ENCODE peak calls at places on chromosome 10, in nine cellular contexts. G is substantia nigra; X is stimulated activated CD8-positive, alpha-beta memory T cell treated with anti-CD3 and anti-CD28 coated beads, Interleukin-4, amount 100 ng/mL, for 24 hours; N is amygdala; B is M059J; W is NCI-H1417; T is T follicular helper cell; P is glutamatergic neuron; H is NCI-H524. Q is an unnamed sample.

GRCh38 chr10:46526682-46527038 is 29.8 kb downstream of the GPRIN2 start:
- DNase-seq in G (no peak), X (no peak), N (no peak), B (peak), W (no peak), T (no peak), P (peak), H (no peak), Q (no peak)

GRCh38 chr10:85228726-85229125 is 900.3 kb downstream of the CCSER2 start:
- DNase-seq in G (no peak), X (no peak), N (no peak), B (no peak), W (no peak), T (no peak), P (no peak), H (no peak), Q (no peak)

GRCh38 chr10:110432084-110432483 is 65.6 kb upstream of the DUSP5 start:
- DNase-seq in G (no peak), X (no peak), N (no peak), B (no peak), W (no peak), T (no peak), P (no peak), H (no peak), Q (no peak)

GRCh38 chr10:124722812-124723783 is 21.1 kb downstream of the FAM53B start:
- DNase-seq in G (no peak), X (no peak), N (no peak), B (no peak), W (no peak), T (no peak), P (no peak), H (no peak), Q (peak)

GRCh38 chr10:18334116-18334867 is 194.1 kb downstream of the CACNB2 start:
- DNase-seq in G (no peak), X (no peak), N (no peak), B (no peak), W (no peak), T (no peak), P (peak), H (peak), Q (no peak)

GRCh38 chr10:133289761-133290160 is 13.1 kb upstream of the ADAM8 start:
- DNase-seq in G (no peak), X (no peak), N (no peak), B (no peak), W (no peak), T (no peak), P (no peak), H (no peak), Q (no peak)

GRCh38 chr10:104683567-104683966 is 42.5 kb downstream of the SORCS3 start:
- DNase-seq in G (peak), X (no peak), N (no peak), B (no peak), W (no peak), T (no peak), P (no peak), H (no peak), Q (no peak)

GRCh38 chr10:132133449-132134291 is 53.1 kb upstream of the DPYSL4 start:
- DNase-seq in G (no peak), X (no peak), N (no peak), B (no peak), W (no peak), T (no peak), P (no peak), H (no peak), Q (no peak)

GRCh38 chr10:69414036-69415018 is 2.4 kb downstream of the TACR2 start:
- DNase-seq in G (no peak), X (no peak), N (no peak), B (no peak), W (no peak), T (no peak), P (no peak), H (no peak), Q (no peak)

GRCh38 chr10:103723557-103723956 is 131.8 kb downstream of the SH3PXD2A start:
- DNase-seq in G (no peak), X (no peak), N (no peak), B (no peak), W (no peak), T (no peak), P (no peak), H (no peak), Q (no peak)

GRCh38 chr10:114110174-114110972 is 63.6 kb downstream of the CCDC186 start:
- DNase-seq in G (no peak), X (no peak), N (no peak), B (peak), W (no peak), T (no peak), P (no peak), H (no peak), Q (peak)

GRCh38 chr10:58853668-58854067 is 322.8 kb upstream of the PHYHIPL start:
- DNase-seq in G (no peak), X (no peak), N (no peak), B (no peak), W (no peak), T (no peak), P (no peak), H (no peak), Q (no peak)

GRCh38 chr10:49595713-49596492 is 14.2 kb upstream of the SLC18A3 start:
- DNase-seq in G (no peak), X (no peak), N (no peak), B (peak), W (no peak), T (no peak), P (no peak), H (no peak), Q (no peak)

GRCh38 chr10:61863981-61864380 is 37.5 kb upstream of the ARID5B start:
- DNase-seq in G (no peak), X (no peak), N (no peak), B (no peak), W (no peak), T (no peak), P (no peak), H (no peak), Q (no peak)

GRCh38 chr10:30368065-30368718 is 19.1 kb upstream of the MTPAP start:
- DNase-seq in G (no peak), X (no peak), N (no peak), B (no peak), W (no peak), T (no peak), P (no peak), H (no peak), Q (no peak)

GRCh38 chr10:88008866-88009470 is 145.5 kb downstream of the PTEN start:
- DNase-seq in G (no peak), X (no peak), N (no peak), B (peak), W (no peak), T (no peak), P (no peak), H (no peak), Q (no peak)

GRCh38 chr10:52729259-52730104 is 43.1 kb downstream of the MBL2 start:
- DNase-seq in G (no peak), X (no peak), N (no peak), B (peak), W (no peak), T (no peak), P (no peak), H (peak), Q (peak)

GRCh38 chr10:101694674-101695403 is at the start of gene FBXW4:
- DNase-seq in G (peak), X (peak), N (peak), B (peak), W (peak), T (peak), P (peak), H (peak), Q (peak)

GRCh38 chr10:125159932-125160855 is at the start of gene CTBP2:
- DNase-seq in G (peak), X (no peak), N (peak), B (peak), W (peak), T (no peak), P (peak), H (peak), Q (peak)

GRCh38 chr10:120897343-120897742 is 46.2 kb downstream of the WDR11 start:
- DNase-seq in G (no peak), X (no peak), N (no peak), B (no peak), W (no peak), T (no peak), P (no peak), H (no peak), Q (no peak)

GRCh38 chr10:96305019-96305418 is 785 bp downstream of the DNTT start:
- DNase-seq in G (no peak), X (no peak), N (no peak), B (no peak), W (no peak), T (no peak), P (no peak), H (no peak), Q (no peak)

GRCh38 chr10:117222552-117223412 is 18.1 kb upstream of the SLC18A2 start:
- DNase-seq in G (no peak), X (no peak), N (no peak), B (no peak), W (no peak), T (no peak), P (peak), H (peak), Q (no peak)

GRCh38 chr10:49119746-49120145 is 4.4 kb upstream of the VSTM4 start:
- DNase-seq in G (no peak), X (no peak), N (no peak), B (peak), W (no peak), T (no peak), P (no peak), H (no peak), Q (peak)

GRCh38 chr10:1163204-1163660 is 107.0 kb downstream of the WDR37 start:
- DNase-seq in G (no peak), X (no peak), N (no peak), B (no peak), W (no peak), T (no peak), P (no peak), H (no peak), Q (no peak)

GRCh38 chr10:97714401-97715258 is 1.1 kb downstream of the MARVELD1 start:
- DNase-seq in G (peak), X (no peak), N (peak), B (peak), W (no peak), T (no peak), P (peak), H (peak), Q (peak)

GRCh38 chr10:130687566-130687965 is 551.4 kb downstream of the GLRX3 start:
- DNase-seq in G (no peak), X (no peak), N (no peak), B (no peak), W (no peak), T (no peak), P (no peak), H (no peak), Q (no peak)

GRCh38 chr10:124691448-124692435 is 52.4 kb downstream of the FAM53B start:
- DNase-seq in G (no peak), X (no peak), N (no peak), B (no peak), W (peak), T (no peak), P (no peak), H (no peak), Q (no peak)

GRCh38 chr10:132942740-132943554 is 577 bp upstream of the CFAP46 start:
- DNase-seq in G (no peak), X (no peak), N (no peak), B (no peak), W (no peak), T (no peak), P (no peak), H (no peak), Q (peak)

GRCh38 chr10:17101257-17101909 is 28.2 kb downstream of the CUBN start:
- DNase-seq in G (no peak), X (no peak), N (no peak), B (no peak), W (no peak), T (no peak), P (no peak), H (no peak), Q (no peak)

GRCh38 chr10:81018898-81019890 is 481.5 kb downstream of the SH2D4B start:
- DNase-seq in G (no peak), X (no peak), N (no peak), B (peak), W (peak), T (no peak), P (peak), H (peak), Q (peak)

GRCh38 chr10:1715821-1716220 is 21.5 kb downstream of the ADARB2 start:
- DNase-seq in G (no peak), X (no peak), N (no peak), B (no peak), W (no peak), T (no peak), P (no peak), H (no peak), Q (peak)

GRCh38 chr10:67664936-67665335 is 31.1 kb downstream of the CTNNA3 start:
- DNase-seq in G (no peak), X (no peak), N (no peak), B (no peak), W (no peak), T (no peak), P (no peak), H (no peak), Q (no peak)

GRCh38 chr10:97768322-97769315 is 3.2 kb downstream of the SFRP5 start:
- DNase-seq in G (no peak), X (no peak), N (no peak), B (no peak), W (no peak), T (no peak), P (no peak), H (no peak), Q (no peak)

GRCh38 chr10:30820282-30820991 is 190.9 kb upstream of the LYZL2 start:
- DNase-seq in G (no peak), X (no peak), N (no peak), B (peak), W (no peak), T (no peak), P (no peak), H (no peak), Q (no peak)

GRCh38 chr10:3198900-3199299 is 26.3 kb upstream of the PITRM1 start:
- DNase-seq in G (no peak), X (no peak), N (no peak), B (no peak), W (no peak), T (no peak), P (no peak), H (no peak), Q (no peak)

GRCh38 chr10:42593284-42593683 is 45.1 kb downstream of the ZNF33B start:
- DNase-seq in G (no peak), X (no peak), N (no peak), B (no peak), W (no peak), T (no peak), P (no peak), H (no peak), Q (peak)

GRCh38 chr10:73744690-73744994 is 470 bp downstream of the SEC24C start:
- DNase-seq in G (no peak), X (peak), N (no peak), B (peak), W (no peak), T (peak), P (peak), H (peak), Q (peak)

GRCh38 chr10:127375423-127375822 is 173.7 kb upstream of the NPS start:
- DNase-seq in G (no peak), X (no peak), N (no peak), B (no peak), W (no peak), T (no peak), P (no peak), H (no peak), Q (no peak)

Q was measured in mesendoderm.